ENCODE peak calls at places on chromosomes 11 and 22, in six cellular contexts. X is foreskin melanocyte; A is mesenteric fat pad; V is activated gamma-delta T cell; M is activated CD4-positive, alpha-beta T cell treated with anti-CD3 and anti-CD28 coated beads for 48 hours; L is effector CD4-positive, alpha-beta T cell. J is an unnamed sample.
A peak's percentile ranks its signal among the peaks of the same experiment; 100 is the strongest.

GRCh38 chr11:6736495-6737121 is 35.2 kb downstream of the OR2AG2 start:
- DNase-seq in X (no peak), A (no peak), V (no peak), M (no peak), L (no peak), J (no peak)

GRCh38 chr11:127334466-127334865 is 333.9 kb upstream of the KIRREL3 start:
- DNase-seq in X (no peak), A (no peak), V (no peak), M (no peak), L (no peak), J (no peak)

GRCh38 chr11:19938051-19938856 is 222.0 kb downstream of the DBX1 start:
- DNase-seq in X (no peak), A (no peak), V (no peak), M (peak; percentile 57), L (no peak), J (peak; percentile 69)

GRCh38 chr11:109071712-109072524 is 350.1 kb upstream of the C11orf87 start:
- DNase-seq in X (no peak), A (no peak), V (no peak), M (no peak), L (no peak), J (no peak)

GRCh38 chr11:86718999-86719398 is 46.6 kb upstream of the ME3 start:
- DNase-seq in X (no peak), A (no peak), V (no peak), M (no peak), L (no peak), J (no peak)

GRCh38 chr11:112778091-112778889 is 182.9 kb upstream of the NCAM1 start:
- DNase-seq in X (no peak), A (no peak), V (no peak), M (no peak), L (no peak), J (no peak)

GRCh38 chr11:1199689-1200610 is 22.9 kb upstream of the MUC5B start:
- DNase-seq in X (no peak), A (peak; percentile 87), V (no peak), M (no peak), L (no peak), J (peak; percentile 62)

GRCh38 chr11:72398058-72398758 is 36.1 kb downstream of the CLPB start:
- DNase-seq in X (no peak), A (no peak), V (no peak), M (no peak), L (no peak), J (no peak)

GRCh38 chr11:64531422-64531821 is 59.6 kb upstream of the SLC22A12 start:
- DNase-seq in X (no peak), A (peak; percentile 51), V (no peak), M (no peak), L (no peak), J (no peak)

GRCh38 chr11:116078101-116078561 is 573.9 kb upstream of the CADM1 start:
- DNase-seq in X (peak; percentile 17), A (no peak), V (no peak), M (no peak), L (no peak), J (no peak)

GRCh38 chr22:50504245-50505211 is 3.0 kb downstream of the LMF2 start:
- DNase-seq in X (no peak), A (no peak), V (no peak), M (no peak), L (no peak), J (no peak)